ENCODE peak calls at places on chromosomes 13 and 19, in five cellular contexts. Q is SK-N-SH, A is mesendoderm, U is suprapubic skin, R is IMR-90. P is an unnamed sample.

GRCh38 chr19:1170938-1171754 is 2.9 kb downstream of the SBNO2 start:
- DNase-seq in U (peak; percentile 81), A (no peak), R (no peak), Q (no peak), P (no peak)

GRCh38 chr13:95117092-95117491 is 184.2 kb downstream of the ABCC4 start:
- DNase-seq in Q (no peak), A (no peak), U (no peak), R (no peak), P (no peak)

GRCh38 chr13:98476106-98476505 is 100.8 kb downstream of the STK24 start:
- DNase-seq in U (no peak), Q (peak; percentile 57), R (no peak), A (peak; percentile 82), P (no peak)

GRCh38 chr19:38478273-38478971 is 44.9 kb downstream of the RYR1 start:
- DNase-seq in A (peak; percentile 72), U (no peak), R (no peak), Q (peak; percentile 64), P (peak; percentile 65)

GRCh38 chr13:72062566-72062965 is 195.6 kb upstream of the DACH1 start:
- DNase-seq in A (peak; percentile 80), R (no peak), Q (no peak), U (no peak), P (no peak)

GRCh38 chr13:24276310-24276709 is 33.1 kb upstream of the C1QTNF9 start:
- DNase-seq in R (no peak), A (no peak), U (no peak), Q (no peak), P (no peak)

GRCh38 chr19:3193256-3194062 is 7.7 kb downstream of the NCLN start:
- DNase-seq in A (no peak), U (no peak), R (no peak), Q (no peak), P (no peak)

GRCh38 chr13:73450583-73450982 is 391.8 kb downstream of the KLF5 start:
- DNase-seq in U (no peak), R (peak; percentile 1), A (no peak), Q (no peak), P (no peak)

GRCh38 chr19:2355168-2356035 is 4.7 kb upstream of the TMPRSS9 start:
- DNase-seq in A (no peak), R (no peak), U (no peak), Q (no peak), P (no peak)

GRCh38 chr13:110520431-110521295 is 40.9 kb downstream of the RAB20 start:
- DNase-seq in R (peak; percentile 53), A (no peak), Q (no peak), U (peak; percentile 91), P (no peak)

GRCh38 chr13:29925457-29925856 is 75.0 kb upstream of the UBL3 start:
- DNase-seq in A (no peak), R (peak; percentile 78), Q (peak; percentile 50), U (peak; percentile 92), P (no peak)

GRCh38 chr19:33374406-33374703 is 846 bp downstream of the CEBPG start:
- DNase-seq in R (peak; percentile 27), U (no peak), A (peak; percentile 32), Q (peak; percentile 53), P (peak; percentile 37)

DNA sequence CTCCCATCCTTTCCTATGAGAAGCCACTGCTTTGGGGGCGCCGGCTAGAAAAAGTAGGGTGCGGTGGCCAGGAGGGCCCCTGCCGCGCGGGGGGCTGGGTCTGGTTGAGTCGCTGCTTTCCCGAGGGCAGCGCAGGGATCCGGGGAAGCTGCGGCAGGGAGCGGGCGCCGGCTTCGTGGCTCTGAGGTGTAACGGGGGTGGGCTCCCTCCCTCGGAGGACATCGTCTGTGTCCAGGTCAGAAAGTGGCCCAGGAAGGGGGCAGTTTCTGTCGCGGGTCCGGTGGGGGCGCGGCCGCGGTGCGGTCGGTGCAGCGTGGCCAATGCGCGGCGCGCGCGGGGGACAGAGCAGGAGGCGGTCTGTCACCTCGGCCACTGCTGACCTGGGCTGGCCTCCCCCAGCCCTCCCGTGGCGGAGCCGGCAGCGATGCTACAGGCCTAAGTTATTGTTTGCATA is 15.6 kb upstream of the NPAS1 start:
- DNase-seq in U (no peak), R (no peak), A (no peak), Q (peak; percentile 75), P (no peak)
- H3K4me3 ChIP-seq in U (no peak overlapping the region), R (no peak overlapping the region), A (no peak overlapping the region), Q (peak overlapping the region; percentile 17), P (no peak overlapping the region)

GRCh38 chr19:42177686-42178019 is 39.8 kb downstream of the DEDD2 start:
- DNase-seq in Q (no peak), A (no peak), R (no peak), U (no peak), P (no peak)
- H3K4me3 ChIP-seq in Q (no peak overlapping the region), A (no peak overlapping the region), R (no peak overlapping the region), U (no peak overlapping the region), P (peak overlapping the region; percentile 39)

GRCh38 chr13:48530833-48531232 is 2.0 kb downstream of the RCBTB2 start:
- DNase-seq in R (no peak), A (no peak), Q (no peak), U (no peak), P (no peak)
- H3K4me3 ChIP-seq in R (no peak overlapping the region), A (no peak overlapping the region), Q (no peak overlapping the region), U (no peak overlapping the region), P (no peak overlapping the region)

GRCh38 chr19:45645068-45645630 is 6.0 kb upstream of the EML2 start:
- DNase-seq in U (no peak), A (no peak), Q (no peak), R (no peak), P (no peak)

GRCh38 chr19:45643024-45643926 is 4.1 kb upstream of the EML2 start:
- DNase-seq in A (peak; percentile 91), U (peak; percentile 88), Q (peak; percentile 94), R (peak; percentile 61), P (peak; percentile 92)

GRCh38 chr19:45646345-45646698 is 7.1 kb upstream of the EML2 start:
- DNase-seq in R (no peak), U (no peak), A (no peak), Q (no peak), P (no peak)

GRCh38 chr19:45643927-45644771 is 5.0 kb upstream of the EML2 start:
- DNase-seq in R (no peak), U (no peak), Q (peak; percentile 34), A (peak; percentile 23), P (no peak)

GRCh38 chr19:45645631-45646344 is 6.6 kb upstream of the EML2 start:
- DNase-seq in U (peak; percentile 86), Q (peak; percentile 97), A (peak; percentile 95), R (peak; percentile 80), P (peak; percentile 98)
- H3K4me3 ChIP-seq in U (peak overlapping the region; percentile 27), Q (peak overlapping the region; percentile 61), A (peak overlapping the region; percentile 16), R (peak overlapping the region; percentile 48), P (peak overlapping the region; percentile 43)

GRCh38 chr19:55468054-55468393 is 3.5 kb upstream of the C19orf85 start:
- DNase-seq in A (no peak), Q (no peak), U (no peak), R (no peak), P (no peak)

GRCh38 chr19:55473201-55473600 is 3.2 kb upstream of the ZNF628 start:
- DNase-seq in U (no peak), Q (no peak), R (no peak), A (no peak), P (no peak)

GRCh38 chr19:55473613-55474012 is 2.8 kb upstream of the ZNF628 start:
- DNase-seq in Q (no peak), A (peak; percentile 18), R (no peak), U (no peak), P (no peak)

GRCh38 chr19:55472463-55472862 is 4.0 kb upstream of the ZNF628 start:
- DNase-seq in A (peak; percentile 51), Q (no peak), U (no peak), R (peak; percentile 79), P (no peak)

GRCh38 chr19:55471266-55471665 is 5.2 kb upstream of the ZNF628 start:
- DNase-seq in U (no peak), R (no peak), A (no peak), Q (no peak), P (no peak)
- H3K4me3 ChIP-seq in U (no peak overlapping the region), R (no peak overlapping the region), A (no peak overlapping the region), Q (no peak overlapping the region), P (no peak overlapping the region)

GRCh38 chr19:8338835-8339234 is 4.2 kb downstream of the KANK3 start:
- DNase-seq in R (no peak), U (no peak), A (no peak), Q (no peak), P (no peak)

GRCh38 chr19:8342684-8343482 is at the start of gene KANK3:
- DNase-seq in A (peak; percentile 99), R (peak; percentile 90), U (peak; percentile 96), Q (peak; percentile 99), P (peak; percentile 98)

GRCh38 chr19:8340341-8341096 is 2.5 kb downstream of the KANK3 start:
- DNase-seq in U (no peak), R (no peak), Q (peak; percentile 65), A (no peak), P (no peak)

GRCh38 chr19:8343483-8343844 is 402 bp upstream of the KANK3 start:
- DNase-seq in A (no peak), R (no peak), U (no peak), Q (no peak), P (no peak)

GRCh38 chr19:8342316-8342683 is 762 bp downstream of the KANK3 start:
- DNase-seq in A (no peak), Q (no peak), U (no peak), R (no peak), P (no peak)
- H3K4me3 ChIP-seq in A (no peak overlapping the region), Q (no peak overlapping the region), U (peak overlapping the region; percentile 52), R (no peak overlapping the region), P (no peak overlapping the region)

DNA sequence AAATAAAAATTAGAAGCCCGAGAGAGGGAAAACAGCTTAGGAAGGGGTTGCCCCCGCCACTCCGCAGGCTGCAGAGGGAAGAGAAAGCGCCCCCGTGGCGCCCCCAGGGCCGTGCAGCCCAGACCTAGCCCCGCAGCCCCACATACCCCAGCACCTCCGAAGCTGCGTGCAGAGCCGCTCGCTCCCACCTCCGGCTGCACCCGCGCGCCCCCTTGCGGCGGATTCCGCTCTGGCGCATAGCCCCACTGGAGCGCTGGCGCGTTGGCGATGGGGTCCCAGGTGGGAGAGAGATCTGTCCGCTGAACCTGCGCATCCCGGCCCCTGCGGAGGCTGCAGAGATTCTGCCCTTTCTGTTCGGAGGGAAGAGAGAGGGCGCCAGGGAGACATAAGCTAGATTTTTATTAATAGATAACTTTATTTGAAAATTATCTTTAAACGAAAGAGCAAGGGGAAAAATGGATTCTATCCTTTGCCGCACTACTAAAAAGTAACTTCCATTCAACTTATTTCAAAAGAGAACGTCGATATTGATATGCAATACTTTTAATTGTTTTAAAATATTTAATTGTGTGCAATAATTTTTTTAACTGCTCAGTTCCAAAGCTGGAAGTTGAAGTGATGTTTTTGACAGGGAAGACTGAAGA is 11.7 kb upstream of the CLN5 start:
- DNase-seq in Q (peak; percentile 92), A (peak; percentile 82), U (peak; percentile 85), R (peak; percentile 24), P (peak; percentile 67)
- H3K4me3 ChIP-seq in Q (peak overlapping the region; percentile 38), A (no peak overlapping the region), U (peak overlapping the region; percentile 40), R (peak overlapping the region; percentile 44), P (no peak overlapping the region)

GRCh38 chr19:54429176-54429495 is 13.9 kb downstream of the TTYH1 start:
- DNase-seq in R (no peak), U (no peak), A (no peak), Q (no peak), P (no peak)

GRCh38 chr19:54431255-54431838 is 16.1 kb downstream of the TTYH1 start:
- DNase-seq in Q (no peak), R (peak; percentile 28), A (no peak), U (no peak), P (no peak)

GRCh38 chr19:54432144-54432738 is 16.8 kb upstream of the LENG8 start:
- DNase-seq in U (no peak), Q (no peak), A (no peak), R (no peak), P (no peak)

GRCh38 chr19:54429545-54430227 is 14.4 kb downstream of the TTYH1 start:
- DNase-seq in R (no peak), U (no peak), A (no peak), Q (peak; percentile 66), P (no peak)

GRCh38 chr19:54430306-54431254 is 15.3 kb downstream of the TTYH1 start:
- DNase-seq in R (no peak), U (no peak), A (peak; percentile 91), Q (peak; percentile 86), P (peak; percentile 67)
- H3K4me3 ChIP-seq in R (peak overlapping the region; percentile 56), U (peak overlapping the region; percentile 38), A (no peak overlapping the region), Q (peak overlapping the region; percentile 36), P (no peak overlapping the region)

P was measured in WERI-Rb-1.